ENCODE peak calls at places on chromosome 12, in four cellular contexts. T is stomach, B is left lung, G is PC-9. O is an unnamed sample.
A peak's percentile ranks its signal among the peaks of the same experiment; 100 is the strongest.

GRCh38 chr12:122865268-122866231 is 30.3 kb downstream of the HIP1R start:
- DNase-seq in T (peak; percentile 83), B (no peak), G (no peak), O (peak; percentile 62)

GRCh38 chr12:25788707-25789106 is 169.8 kb upstream of the RASSF8 start:
- DNase-seq in G (no peak), T (no peak), B (no peak), O (no peak)

GRCh38 chr12:29428630-29429029 is 47.7 kb upstream of the ERGIC2 start:
- DNase-seq in T (no peak), B (no peak), G (peak; percentile 9), O (no peak)

GRCh38 chr12:26701604-26702215 is 131.3 kb downstream of the ITPR2 start:
- DNase-seq in B (no peak), T (no peak), G (no peak), O (no peak)

GRCh38 chr12:69360348-69360672 is 767 bp downstream of the YEATS4 start:
- DNase-seq in T (no peak), B (no peak), G (no peak), O (no peak)

GRCh38 chr12:119693006-119693405 is 25.1 kb downstream of the PRKAB1 start:
- DNase-seq in T (peak; percentile 84), B (no peak), G (no peak), O (no peak)

GRCh38 chr12:51926718-51927117 is 19.4 kb downstream of the ACVRL1 start:
- DNase-seq in T (peak; percentile 75), G (peak; percentile 12), B (no peak), O (no peak)

GRCh38 chr12:89571481-89572190 is 45.8 kb upstream of the POC1B start:
- DNase-seq in G (no peak), T (no peak), B (no peak), O (no peak)

GRCh38 chr12:51974646-51975045 is 23.1 kb downstream of the ACVR1B start:
- DNase-seq in T (no peak), G (no peak), B (no peak), O (no peak)

GRCh38 chr12:53952335-53952694 is 2.4 kb upstream of the HOXC12 start:
- DNase-seq in G (no peak), B (peak; percentile 49), T (no peak), O (peak; percentile 19)
- H3K27me3 ChIP-seq in G (no peaks in the 10 kb centered on the region), B (peaks cover 99% of the 10 kb centered on the region), T (peaks cover 100% of the 10 kb centered on the region), O (peaks cover 91% of the 10 kb centered on the region)

GRCh38 chr12:114397978-114398881 is 7.7 kb downstream of the TBX5 start:
- DNase-seq in T (no peak), B (no peak), G (no peak), O (no peak)
- TF ChIP-seq CTCF in T (no peak), B (no peak), G (no peak), O (no peak)

DNA sequence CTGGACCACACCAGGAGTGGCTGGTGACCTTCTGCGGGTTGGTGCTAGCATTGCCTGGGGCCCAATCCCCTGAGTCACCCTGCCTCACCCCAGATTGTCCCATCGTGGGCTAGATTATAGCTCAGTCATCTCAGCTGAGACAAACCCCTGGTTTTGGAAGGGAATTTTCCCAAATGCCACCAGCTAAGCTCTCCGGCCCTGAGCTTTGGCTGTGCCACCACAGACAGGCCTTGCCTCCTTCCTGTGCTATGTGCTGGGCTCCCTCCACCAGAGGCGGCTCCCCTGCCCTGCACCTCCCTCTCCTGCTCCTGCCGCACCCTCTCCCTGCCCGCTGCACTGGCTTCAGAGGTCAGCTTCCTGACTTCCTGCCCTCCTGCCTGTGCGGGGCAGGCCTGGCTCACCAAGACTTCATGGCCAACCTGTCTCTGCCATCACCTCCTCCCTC is 196.3 kb downstream of the TSPAN9 start:
- DNase-seq in B (no peak), T (no peak), G (peak; percentile 69), O (no peak)
- H3K27me3 ChIP-seq in B (no peaks in the 10 kb centered on the region), T (no peaks in the 10 kb centered on the region), G (peaks cover 17% of the 10 kb centered on the region), O (no peaks in the 10 kb centered on the region)

DNA sequence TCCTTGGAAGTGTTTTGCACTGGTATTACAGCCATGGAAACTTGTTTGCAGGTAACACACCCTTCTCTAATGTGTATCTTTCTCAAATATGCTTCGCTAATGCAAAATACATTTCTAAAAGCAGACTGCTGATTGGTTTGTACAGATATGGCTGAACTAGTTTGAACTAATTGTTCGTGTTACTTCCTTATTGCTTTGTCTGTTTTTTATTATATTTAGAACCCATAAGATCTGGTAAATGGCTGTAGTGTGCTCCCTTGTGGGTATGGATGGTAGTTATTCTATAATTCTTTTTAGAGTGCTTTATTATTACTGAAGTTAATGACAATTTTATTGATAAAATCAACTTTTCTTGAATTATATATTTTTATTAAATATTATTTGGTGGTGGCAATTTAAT is 53.0 kb downstream of the ATF7IP start:
- DNase-seq in B (no peak), T (no peak), G (no peak), O (no peak)
- TF ChIP-seq CTCF in B (peak; percentile 27), T (no peak), G (no peak), O (peak; percentile 30)

DNA sequence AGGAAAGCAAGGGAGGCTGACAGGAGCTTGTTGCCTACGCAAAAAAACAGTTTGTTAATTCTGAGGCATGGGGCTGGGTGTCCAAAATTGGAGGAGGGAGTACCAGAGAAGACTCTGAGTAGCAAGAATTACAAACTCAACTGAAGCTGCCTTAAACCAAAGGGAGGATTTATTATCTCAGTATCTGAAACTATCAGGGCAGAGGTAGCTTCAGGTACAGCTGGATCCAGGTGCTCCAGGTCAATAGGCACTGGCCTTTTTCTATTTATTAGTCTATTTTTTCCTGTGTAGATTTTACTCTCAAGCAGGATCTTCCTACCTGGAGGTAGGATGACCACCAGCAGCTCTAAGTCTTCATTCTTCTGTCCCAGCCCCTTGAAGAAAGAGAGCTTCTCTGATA is 135.3 kb upstream of the NCOR2 start:
- DNase-seq in B (no peak), G (no peak), T (no peak), O (no peak)
- H3K27me3 ChIP-seq in B (no peaks in the 10 kb centered on the region), G (no peaks in the 10 kb centered on the region), T (no peaks in the 10 kb centered on the region), O (no peaks in the 10 kb centered on the region)

DNA sequence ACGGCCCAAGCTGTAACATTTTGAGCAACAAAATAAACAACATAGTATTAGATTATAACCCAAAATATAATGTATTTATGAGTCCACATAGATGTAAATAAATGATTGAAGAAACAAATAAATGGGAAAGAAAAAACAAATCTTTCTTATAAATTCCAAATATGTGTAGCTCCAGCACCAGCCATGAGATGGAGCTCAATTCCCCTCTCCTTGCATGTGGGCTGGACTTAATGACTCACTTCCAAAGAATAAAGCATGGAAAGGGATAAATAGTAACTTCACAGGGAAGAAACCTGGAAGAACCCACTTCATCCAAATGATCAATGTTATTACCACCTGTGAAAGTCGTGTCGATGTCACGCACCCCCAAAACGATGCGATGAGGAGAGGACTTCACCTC is 158.8 kb downstream of the RPAP3 start:
- DNase-seq in T (no peak), B (no peak), G (no peak), O (no peak)
- TF ChIP-seq CTCF in T (no peak), B (no peak), G (peak; percentile 30), O (peak; percentile 57)

DNA sequence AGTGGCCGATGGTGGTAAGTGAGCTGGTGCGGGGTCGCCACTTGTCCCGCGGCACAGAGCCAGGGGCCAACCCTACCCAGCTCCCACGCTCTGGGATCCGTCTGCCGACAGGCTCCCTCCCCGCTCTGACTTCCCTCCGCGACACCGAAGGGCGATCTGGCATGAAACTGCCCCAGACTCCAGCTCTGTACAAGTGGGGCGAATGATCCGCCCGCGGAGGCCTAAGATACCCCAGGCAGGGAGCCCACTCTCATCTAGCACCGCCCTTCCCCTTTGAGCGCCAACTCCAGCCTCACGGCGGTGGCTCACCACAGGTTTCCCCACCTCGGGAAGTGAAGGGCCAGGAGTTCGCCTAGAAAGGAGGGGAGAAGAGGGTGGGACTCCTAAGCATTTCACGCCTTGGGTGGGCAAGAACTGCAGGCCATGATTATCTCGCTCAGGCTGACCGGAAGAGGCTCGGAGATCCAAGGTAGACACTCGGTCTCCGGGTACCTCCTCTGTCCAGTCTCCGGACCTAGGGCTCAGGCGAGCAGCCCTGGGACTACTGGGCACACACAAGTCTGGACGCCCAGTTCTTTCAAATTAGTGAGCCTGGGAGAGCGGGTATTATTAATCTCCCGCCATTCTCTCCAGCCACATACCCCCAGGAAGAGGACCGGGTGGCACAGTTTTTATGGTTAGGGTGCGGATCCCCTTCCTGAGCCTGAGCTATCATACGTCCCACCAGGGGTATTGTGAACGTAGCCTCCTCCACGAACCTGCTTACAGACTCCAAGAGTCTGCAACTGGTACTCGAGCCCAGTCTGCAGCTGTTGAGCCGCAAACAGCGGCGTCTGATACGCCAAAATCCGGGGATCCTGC is 849 bp downstream of the WNT1 start:
- DNase-seq in G (no peak), T (no peak), B (peak; percentile 63), O (no peak)
- H3K27me3 ChIP-seq in G (peaks cover 46% of the 10 kb centered on the region), T (peaks cover 100% of the 10 kb centered on the region), B (peaks cover 73% of the 10 kb centered on the region), O (peaks cover 69% of the 10 kb centered on the region)

DNA sequence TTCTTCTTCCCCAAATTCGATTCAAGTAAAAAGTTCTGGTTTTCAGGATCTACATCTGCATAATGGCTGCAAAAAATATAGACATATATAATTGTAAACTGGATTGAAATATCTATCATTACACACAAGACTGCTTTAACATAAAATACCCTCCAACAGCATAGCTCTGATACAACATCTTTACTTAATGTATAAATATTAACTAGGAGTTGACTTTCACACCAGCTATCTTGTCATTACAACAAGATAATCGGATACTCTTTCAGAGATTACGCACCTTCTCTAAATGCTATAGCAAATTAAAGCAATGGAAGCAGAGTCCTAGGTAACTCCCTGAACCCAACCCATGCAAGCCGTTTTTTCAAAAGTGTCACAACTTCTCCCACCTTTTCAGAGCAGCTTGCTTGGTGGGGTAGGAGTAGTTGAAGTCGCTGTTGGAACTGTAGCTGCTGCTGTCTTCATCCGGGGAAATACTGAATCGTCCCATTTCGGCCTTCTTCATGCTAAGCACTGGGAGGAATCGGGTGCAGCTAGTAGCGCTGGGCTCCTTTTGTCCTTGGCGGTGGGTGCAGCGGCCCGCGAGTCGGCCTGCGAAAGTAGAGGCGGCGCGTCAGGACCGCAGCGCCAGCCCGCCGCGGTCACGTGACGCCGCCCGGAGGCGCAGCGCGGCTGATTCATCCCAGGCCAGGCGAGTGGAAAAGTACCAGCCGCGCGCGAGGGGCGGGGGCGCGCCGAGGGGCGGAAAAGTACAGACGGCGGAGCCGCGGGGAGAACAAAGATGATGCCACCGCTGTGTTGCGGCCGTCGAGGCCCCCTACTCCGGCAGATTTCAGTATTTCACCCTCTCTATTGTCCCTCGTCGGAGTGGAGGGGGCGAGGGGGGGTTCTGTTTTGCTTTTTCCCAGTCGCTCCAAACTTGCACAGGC is 1.5 kb downstream of the SLC38A2 start:
- DNase-seq in B (peak; percentile 96), G (peak; percentile 89), T (peak; percentile 94), O (peak; percentile 80)
- TF ChIP-seq CTCF in B (no peak), G (no peak), T (peak; percentile 12), O (no peak)

DNA sequence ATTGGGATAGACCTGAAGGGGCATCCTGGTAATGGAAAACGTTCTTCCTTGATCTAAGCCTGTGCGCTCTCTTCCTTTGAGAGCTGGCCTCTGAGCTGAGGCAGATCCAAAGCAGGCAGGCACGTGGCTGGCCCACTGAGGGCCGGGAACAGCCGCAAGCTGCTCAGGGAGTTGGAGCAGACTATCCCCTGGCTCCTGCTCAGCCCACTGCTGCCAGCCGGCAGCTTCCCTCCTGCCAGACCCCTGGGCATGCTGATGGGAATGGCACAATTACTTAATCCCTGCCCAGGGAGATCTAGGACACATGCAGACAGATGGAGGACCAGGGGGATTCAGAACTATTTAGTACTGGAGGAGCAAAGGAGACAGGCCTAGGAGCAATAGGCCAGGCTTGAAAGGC is 14.4 kb downstream of the NEUROD4 start:
- DNase-seq in G (no peak), B (no peak), T (no peak), O (no peak)
- H3K27me3 ChIP-seq in G (peaks cover 52% of the 10 kb centered on the region), B (no peaks in the 10 kb centered on the region), T (peaks cover 18% of the 10 kb centered on the region), O (peaks cover 34% of the 10 kb centered on the region)

GRCh38 chr12:121668750-121669524 is 517 bp downstream of the MORN3 start:
- DNase-seq in T (peak; percentile 39), G (peak; percentile 18), B (no peak), O (no peak)
- TF ChIP-seq CTCF in T (peak; percentile 35), G (peak; percentile 62), B (peak; percentile 60), O (peak; percentile 62)